ENCODE peak calls at places on chromosomes 4 and X, in four cellular contexts. One of them, this sample, is unnamed.

GRCh38 chrX:41131766-41132165 is 46.5 kb downstream of the USP9X start:
- DNase-seq in memory B cell: no peak
- DNase-seq in fibroblast of pulmonary artery: no peak
- DNase-seq in stomach: no peak
- DNase-seq in this sample: no peak

GRCh38 chr4:15345134-15345533 is 82.7 kb upstream of the C1QTNF7 start:
- DNase-seq in memory B cell: no peak
- DNase-seq in stomach: no peak
- DNase-seq in fibroblast of pulmonary artery: no peak
- DNase-seq in this sample: no peak

GRCh38 chrX:120367390-120368100 is 5.7 kb downstream of the ATP1B4 start:
- DNase-seq in memory B cell: no peak
- DNase-seq in stomach: no peak
- DNase-seq in fibroblast of pulmonary artery: no peak
- DNase-seq in this sample: no peak

GRCh38 chr4:109921384-109921808 is 8.7 kb downstream of the EGF start:
- DNase-seq in memory B cell: no peak
- DNase-seq in stomach: no peak
- DNase-seq in fibroblast of pulmonary artery: peak
- DNase-seq in this sample: no peak

GRCh38 chr4:173014113-173014558 is 154.5 kb upstream of the GALNT7 start:
- DNase-seq in stomach: no peak
- DNase-seq in memory B cell: no peak
- DNase-seq in fibroblast of pulmonary artery: peak
- DNase-seq in this sample: no peak

GRCh38 chr4:77599378-77599777 is 6.2 kb upstream of the CXCL13 start:
- DNase-seq in fibroblast of pulmonary artery: peak
- DNase-seq in stomach: peak
- DNase-seq in memory B cell: no peak
- DNase-seq in this sample: no peak

GRCh38 chr4:65661469-65661868 is 8.8 kb downstream of the EPHA5 start:
- DNase-seq in fibroblast of pulmonary artery: no peak
- DNase-seq in memory B cell: no peak
- DNase-seq in stomach: peak
- DNase-seq in this sample: no peak

GRCh38 chrX:46571423-46572294 is 1.9 kb upstream of the CHST7 start:
- DNase-seq in stomach: no peak
- DNase-seq in memory B cell: no peak
- DNase-seq in fibroblast of pulmonary artery: no peak
- DNase-seq in this sample: no peak

GRCh38 chr4:135240796-135241195 is 1039.2 kb upstream of the PABPC4L start:
- DNase-seq in stomach: no peak
- DNase-seq in memory B cell: no peak
- DNase-seq in fibroblast of pulmonary artery: peak
- DNase-seq in this sample: no peak

GRCh38 chrX:140492360-140492994 is 12.4 kb downstream of the SOX3 start:
- DNase-seq in stomach: no peak
- DNase-seq in fibroblast of pulmonary artery: no peak
- DNase-seq in memory B cell: no peak
- DNase-seq in this sample: no peak

GRCh38 chr4:64911846-64912245 is 502.6 kb upstream of the TECRL start:
- DNase-seq in stomach: no peak
- DNase-seq in memory B cell: no peak
- DNase-seq in fibroblast of pulmonary artery: no peak
- DNase-seq in this sample: no peak

GRCh38 chrX:68632491-68632890 is 15.0 kb upstream of the STARD8 start:
- DNase-seq in stomach: no peak
- DNase-seq in fibroblast of pulmonary artery: no peak
- DNase-seq in memory B cell: no peak
- DNase-seq in this sample: no peak

GRCh38 chr4:26788341-26788733 is 72.3 kb upstream of the STIM2 start:
- DNase-seq in memory B cell: no peak
- DNase-seq in stomach: no peak
- DNase-seq in fibroblast of pulmonary artery: no peak
- DNase-seq in this sample: no peak

GRCh38 chr4:122992111-122992510 is 69.7 kb upstream of the NUDT6 start:
- DNase-seq in stomach: no peak
- DNase-seq in memory B cell: no peak
- DNase-seq in fibroblast of pulmonary artery: peak
- DNase-seq in this sample: no peak

GRCh38 chr4:134078230-134078914 is 123.2 kb downstream of the PABPC4L start:
- DNase-seq in fibroblast of pulmonary artery: no peak
- DNase-seq in memory B cell: no peak
- DNase-seq in stomach: no peak
- DNase-seq in this sample: no peak

GRCh38 chr4:86011117-86011516 is 348.7 kb downstream of the MAPK10 start:
- DNase-seq in fibroblast of pulmonary artery: peak
- DNase-seq in memory B cell: no peak
- DNase-seq in stomach: no peak
- DNase-seq in this sample: no peak

GRCh38 chrX:69093960-69094935 is 71.0 kb downstream of the PJA1 start:
- DNase-seq in fibroblast of pulmonary artery: peak
- DNase-seq in memory B cell: peak
- DNase-seq in stomach: peak
- DNase-seq in this sample: no peak

GRCh38 chr4:75243570-75243969 is 270.6 kb downstream of the RCHY1 start:
- DNase-seq in fibroblast of pulmonary artery: no peak
- DNase-seq in memory B cell: no peak
- DNase-seq in stomach: no peak
- DNase-seq in this sample: no peak

GRCh38 chr4:106614446-106614845 is 245.9 kb upstream of the GIMD1 start:
- DNase-seq in memory B cell: no peak
- DNase-seq in stomach: no peak
- DNase-seq in fibroblast of pulmonary artery: no peak
- DNase-seq in this sample: no peak

GRCh38 chr4:148196168-148196567 is 246.0 kb downstream of the NR3C2 start:
- DNase-seq in fibroblast of pulmonary artery: no peak
- DNase-seq in memory B cell: no peak
- DNase-seq in stomach: no peak
- DNase-seq in this sample: no peak

GRCh38 chr4:126182801-126183200 is 868.0 kb downstream of the FAT4 start:
- DNase-seq in fibroblast of pulmonary artery: peak
- DNase-seq in memory B cell: no peak
- DNase-seq in stomach: no peak
- DNase-seq in this sample: no peak

GRCh38 chrX:46882266-46882665 is 30.0 kb upstream of the JADE3 start:
- DNase-seq in fibroblast of pulmonary artery: no peak
- DNase-seq in stomach: no peak
- DNase-seq in memory B cell: no peak
- DNase-seq in this sample: no peak

GRCh38 chr4:4656977-4657376 is 115.1 kb upstream of the STX18 start:
- DNase-seq in fibroblast of pulmonary artery: no peak
- DNase-seq in stomach: no peak
- DNase-seq in memory B cell: no peak
- DNase-seq in this sample: no peak

GRCh38 chr4:109979932-109980717 is 67.4 kb downstream of the EGF start:
- DNase-seq in memory B cell: no peak
- DNase-seq in stomach: no peak
- DNase-seq in fibroblast of pulmonary artery: peak
- DNase-seq in this sample: no peak

GRCh38 chrX:74138943-74139342 is 165.0 kb upstream of the ZCCHC13 start:
- DNase-seq in memory B cell: no peak
- DNase-seq in fibroblast of pulmonary artery: no peak
- DNase-seq in stomach: no peak
- DNase-seq in this sample: no peak

GRCh38 chr4:122456228-122457106 is at the start of gene IL2:
- DNase-seq in memory B cell: no peak
- DNase-seq in stomach: no peak
- DNase-seq in fibroblast of pulmonary artery: no peak
- DNase-seq in this sample: no peak

GRCh38 chr4:47215759-47216158 is 184.4 kb downstream of the GABRB1 start:
- DNase-seq in memory B cell: no peak
- DNase-seq in stomach: no peak
- DNase-seq in fibroblast of pulmonary artery: no peak
- DNase-seq in this sample: no peak

This sample was measured in activated B cell treated with CpG ODN at 0.5 μM for 24 hours.